ENCODE peak calls at places on chromosome 10, in five cellular contexts. Q is ELR, U is DMS153, R is osteocyte, V is ELF-1. M is an unnamed sample.
A peak's percentile ranks its signal among the peaks of the same experiment; 100 is the strongest.

GRCh38 chr10:77297370-77297692 is 340.3 kb downstream of the KCNMA1 start:
- DNase-seq in Q (peak; percentile 64), U (no peak), R (no peak), V (no peak), M (no peak)

GRCh38 chr10:56633876-56634452 is 272.9 kb upstream of the ZWINT start:
- DNase-seq in R (no peak), Q (no peak), V (no peak), U (peak; percentile 86), M (no peak)

GRCh38 chr10:124632064-124632531 is 112.1 kb downstream of the FAM53B start:
- DNase-seq in V (no peak), R (no peak), U (peak; percentile 64), Q (no peak), M (peak; percentile 67)

GRCh38 chr10:42970451-42971250 is 106.2 kb upstream of the RET start:
- DNase-seq in Q (no peak), U (no peak), V (no peak), R (peak; percentile 80), M (peak; percentile 34)

GRCh38 chr10:111126073-111126472 is 49.2 kb downstream of the ADRA2A start:
- DNase-seq in U (no peak), R (peak; percentile 5), Q (peak; percentile 9), V (no peak), M (no peak)

GRCh38 chr10:62636825-62637248 is 167.7 kb upstream of the ADO start:
- DNase-seq in U (no peak), Q (peak; percentile 19), V (no peak), R (no peak), M (no peak)

GRCh38 chr10:11468126-11468742 is 143.2 kb downstream of the USP6NL start:
- DNase-seq in U (no peak), R (no peak), Q (peak; percentile 9), V (no peak), M (no peak)

GRCh38 chr10:131803863-131804425 is 96.9 kb upstream of the PPP2R2D start:
- DNase-seq in V (no peak), R (peak; percentile 67), Q (no peak), U (no peak), M (no peak)

GRCh38 chr10:114538544-114538906 is 119.5 kb downstream of the ABLIM1 start:
- DNase-seq in V (peak; percentile 60), U (peak; percentile 76), Q (no peak), R (no peak), M (no peak)

GRCh38 chr10:84310470-84310869 is 17.9 kb upstream of the CCSER2 start:
- DNase-seq in R (no peak), U (peak; percentile 13), V (no peak), Q (peak; percentile 50), M (no peak)

GRCh38 chr10:78515037-78515872 is 481.6 kb downstream of the RPS24 start:
- DNase-seq in V (no peak), U (no peak), Q (no peak), R (peak; percentile 62), M (no peak)

GRCh38 chr10:49612513-49613159 is 1.2 kb upstream of the CHAT start:
- DNase-seq in U (no peak), R (no peak), Q (peak; percentile 35), V (peak; percentile 79), M (no peak)

GRCh38 chr10:109914966-109915365 is 8.3 kb downstream of the XPNPEP1 start:
- DNase-seq in Q (peak; percentile 92), U (no peak), V (no peak), R (no peak), M (no peak)

GRCh38 chr10:76001019-76001418 is 569.6 kb downstream of the LRMDA start:
- DNase-seq in R (no peak), Q (no peak), V (no peak), U (no peak), M (no peak)

GRCh38 chr10:21912583-21912982 is 90.9 kb downstream of the DNAJC1 start:
- DNase-seq in Q (no peak), V (peak; percentile 44), R (no peak), U (no peak), M (no peak)

GRCh38 chr10:96975083-96975482 is 143.0 kb downstream of the LCOR start:
- DNase-seq in V (no peak), R (no peak), U (no peak), Q (no peak), M (no peak)

GRCh38 chr10:30705625-30706149 is 76.1 kb upstream of the LYZL2 start:
- DNase-seq in V (peak; percentile 89), R (peak; percentile 73), U (no peak), Q (no peak), M (no peak)

GRCh38 chr10:12181065-12181775 is 14.5 kb downstream of the NUDT5 start:
- DNase-seq in R (no peak), Q (peak; percentile 84), V (no peak), U (no peak), M (no peak)

GRCh38 chr10:11719496-11719895 is 22.7 kb upstream of the ECHDC3 start:
- DNase-seq in U (no peak), Q (peak; percentile 8), V (no peak), R (no peak), M (no peak)

GRCh38 chr10:129770286-129770685 is 193.8 kb downstream of the EBF3 start:
- DNase-seq in Q (no peak), V (no peak), U (no peak), R (peak; percentile 82), M (peak; percentile 55)

GRCh38 chr10:132691711-132692153 is 94.2 kb downstream of the NKX6-2 start:
- DNase-seq in U (no peak), Q (no peak), V (no peak), R (no peak), M (no peak)

GRCh38 chr10:88990528-88991160 is at the start of gene FAS:
- DNase-seq in R (peak; percentile 85), U (no peak), Q (peak; percentile 72), V (peak; percentile 50), M (peak; percentile 81)

GRCh38 chr10:6070647-6071046 is 8.5 kb upstream of the IL2RA start:
- DNase-seq in R (no peak), U (no peak), Q (no peak), V (no peak), M (no peak)